ENCODE peak calls at places on chromosomes 13 and 19, in eight cellular contexts. V is transverse colon, D is HAP-1, A is Caco-2, N is PC-3, T is heart right ventricle, L is testis, C is cardiac muscle cell. X is an unnamed sample. For H3K36me3, the result is how much of the 10 kb centered on the place peaks cover.

GRCh38 chr19:9535934-9536333 is 2.5 kb downstream of the ZNF426 start:
- DNase-seq in V (no peak), D (no peak), A (no peak), N (no peak), T (no peak), L (no peak), C (no peak), X (no peak)

GRCh38 chr19:12202250-12202649 is 39.4 kb downstream of the ZNF136 start:
- DNase-seq in V (peak), D (no peak), A (peak), N (no peak), T (peak), L (peak), C (peak), X (no peak)

GRCh38 chr13:61078976-61079770 is 336.5 kb downstream of the PCDH20 start:
- DNase-seq in V (no peak), D (no peak), A (no peak), N (no peak), T (no peak), L (no peak), C (no peak), X (no peak)

GRCh38 chr19:6362351-6362801 is 1.0 kb downstream of the CLPP start:
- DNase-seq in V (no peak), D (no peak), A (no peak), N (no peak), T (no peak), L (no peak), C (no peak), X (no peak)

GRCh38 chr13:60811581-60811980 is 414.6 kb downstream of the TDRD3 start:
- DNase-seq in V (no peak), D (no peak), A (no peak), N (no peak), T (no peak), L (no peak), C (no peak), X (no peak)

GRCh38 chr13:94079876-94080275 is 399.6 kb downstream of the DCT start:
- DNase-seq in V (no peak), D (no peak), A (no peak), N (no peak), T (no peak), L (no peak), C (peak), X (no peak)

GRCh38 chr13:22275393-22275792 is 604.5 kb downstream of the FGF9 start:
- DNase-seq in V (no peak), D (no peak), A (no peak), N (no peak), T (no peak), L (no peak), C (no peak), X (no peak)

GRCh38 chr19:10368101-10368803 is 12.1 kb downstream of the TYK2 start:
- DNase-seq in V (no peak), D (no peak), A (no peak), N (peak), T (no peak), L (no peak), C (no peak), X (no peak)

GRCh38 chr19:36040495-36040894 is 7.8 kb upstream of the CLIP3 start:
- DNase-seq in V (no peak), D (no peak), A (no peak), N (no peak), T (no peak), L (no peak), C (no peak), X (no peak)

GRCh38 chr13:99600318-99600717 is 99.0 kb downstream of the TM9SF2 start:
- DNase-seq in V (no peak), D (peak), A (no peak), N (no peak), T (no peak), L (no peak), C (no peak), X (no peak)

GRCh38 chr13:73307481-73307880 is 248.7 kb downstream of the KLF5 start:
- DNase-seq in V (peak), D (no peak), A (no peak), N (peak), T (no peak), L (no peak), C (no peak), X (no peak)

GRCh38 chr13:111045170-111045569 is 69.9 kb upstream of the ARHGEF7 start:
- DNase-seq in V (no peak), D (no peak), A (no peak), N (no peak), T (no peak), L (no peak), C (no peak), X (no peak)

GRCh38 chr19:3641515-3642269 is 15.1 kb upstream of the CACTIN start:
- DNase-seq in V (no peak), D (no peak), A (no peak), N (no peak), T (no peak), L (no peak), C (no peak), X (no peak)

GRCh38 chr13:80030491-80030890 is 310.4 kb downstream of the SPRY2 start:
- DNase-seq in V (peak), D (peak), A (no peak), N (peak), T (no peak), L (peak), C (peak), X (peak)

GRCh38 chr19:3162418-3163229 is 15.9 kb upstream of the S1PR4 start:
- DNase-seq in V (no peak), D (peak), A (no peak), N (peak), T (no peak), L (peak), C (peak), X (peak)

GRCh38 chr13:110062077-110062776 is 244.7 kb downstream of the COL4A1 start:
- DNase-seq in V (no peak), D (no peak), A (no peak), N (peak), T (peak), L (no peak), C (no peak), X (no peak)

GRCh38 chr19:12639901-12640613 is 26.5 kb downstream of the MAN2B1 start:
- DNase-seq in V (peak), D (peak), A (peak), N (peak), T (peak), L (peak), C (peak), X (peak)

GRCh38 chr13:27372896-27373295 is 51.5 kb upstream of the GTF3A start:
- DNase-seq in V (peak), D (peak), A (peak), N (no peak), T (no peak), L (no peak), C (peak), X (no peak)

GRCh38 chr13:99367663-99368448 is 60.7 kb upstream of the GPR183 start:
- DNase-seq in V (no peak), D (no peak), A (no peak), N (no peak), T (no peak), L (no peak), C (no peak), X (no peak)

GRCh38 chr13:61414686-61415664 is 674 bp downstream of the PCDH20 start:
- DNase-seq in V (peak), D (peak), A (peak), N (peak), T (peak), L (peak), C (peak), X (peak)

GRCh38 chr13:24116103-24116502 is 44.4 kb upstream of the SPATA13 start:
- DNase-seq in V (no peak), D (no peak), A (no peak), N (no peak), T (no peak), L (no peak), C (no peak), X (no peak)

GRCh38 chr13:92719868-92720267 is 506.7 kb upstream of the GPC6 start:
- DNase-seq in V (no peak), D (no peak), A (no peak), N (no peak), T (no peak), L (no peak), C (no peak), X (no peak)

GRCh38 chr13:95553614-95554385 is 1.3 kb downstream of the CLDN10 start:
- DNase-seq in V (no peak), D (no peak), A (no peak), N (peak), T (peak), L (no peak), C (peak), X (no peak)

GRCh38 chr13:93243375-93244063 is 16.9 kb downstream of the GPC6 start:
- DNase-seq in V (no peak), D (no peak), A (no peak), N (no peak), T (no peak), L (no peak), C (no peak), X (no peak)

GRCh38 chr19:933553-933882 is 7.7 kb downstream of the ARID3A start:
- DNase-seq in V (no peak), D (no peak), A (no peak), N (no peak), T (no peak), L (no peak), C (no peak), X (no peak)

GRCh38 chr19:934197-934840 is 8.5 kb downstream of the ARID3A start:
- DNase-seq in V (no peak), D (no peak), A (no peak), N (no peak), T (peak), L (no peak), C (no peak), X (no peak)

GRCh38 chr19:929523-930258 is 3.9 kb downstream of the ARID3A start:
- DNase-seq in V (no peak), D (no peak), A (no peak), N (no peak), T (peak), L (no peak), C (no peak), X (no peak)

GRCh38 chr19:932647-933552 is 7.1 kb downstream of the ARID3A start:
- DNase-seq in V (peak), D (no peak), A (peak), N (no peak), T (peak), L (no peak), C (peak), X (peak)

GRCh38 chr19:931860-932646 is 6.2 kb downstream of the ARID3A start:
- DNase-seq in V (no peak), D (no peak), A (no peak), N (no peak), T (no peak), L (no peak), C (no peak), X (no peak)
- H3K36me3 ChIP-seq in V (under half), D (under half), A (under half), N (under half), T (under half), L (under half), C (under half), X (under half)

DNA sequence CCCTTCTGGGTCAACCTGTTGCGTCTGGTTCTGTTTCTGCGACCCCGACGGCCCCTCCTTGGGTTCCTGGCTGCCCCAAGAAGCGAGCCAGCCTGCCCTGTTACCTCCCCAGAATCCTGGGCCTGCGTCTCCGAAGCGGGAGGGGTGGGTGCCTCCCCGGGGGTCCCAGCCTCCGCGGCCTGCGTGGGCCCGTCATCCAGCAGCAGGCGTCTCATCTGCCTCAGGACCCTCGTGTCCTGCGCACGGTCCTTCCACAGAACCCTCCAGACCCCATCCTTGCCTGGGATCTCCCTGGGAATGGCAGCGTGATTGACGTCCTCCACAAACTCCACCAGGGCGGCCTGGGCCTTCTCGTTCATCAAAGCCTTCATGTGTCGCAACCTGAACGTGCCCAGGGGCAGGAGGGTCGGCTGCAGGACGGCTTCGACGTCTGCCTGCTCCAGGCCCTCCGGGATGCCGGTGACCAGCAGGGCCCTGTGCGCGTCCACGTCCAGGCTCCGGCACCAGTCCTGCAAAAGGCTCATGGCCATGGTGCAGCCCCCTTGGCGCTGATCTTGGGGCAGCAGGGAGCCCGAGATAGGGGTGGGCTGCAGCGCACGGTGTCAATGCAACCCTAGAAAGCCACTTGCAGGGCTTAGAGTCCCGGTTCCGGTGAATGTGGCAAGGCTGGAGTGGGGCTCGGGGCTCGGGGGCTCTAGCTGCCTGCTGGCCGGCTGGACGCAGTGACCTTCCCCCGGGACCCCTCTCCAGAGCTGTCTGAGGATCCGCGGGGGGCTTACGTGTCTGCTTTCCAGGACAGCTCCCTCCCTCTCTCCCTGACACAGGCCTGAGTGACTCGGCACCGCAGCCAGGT is 505 bp downstream of the PNMA8B start:
- DNase-seq in V (no peak), D (no peak), A (no peak), N (no peak), T (no peak), L (no peak), C (no peak), X (peak)
- H3K4me3 ChIP-seq in V (peak), D (no peak), A (no peak), N (no peak), T (peak), L (peak), C (peak), X (no peak)

GRCh38 chr19:17795495-17795856 is 538 bp downstream of the B3GNT3 start:
- DNase-seq in V (no peak), D (no peak), A (no peak), N (peak), T (no peak), L (no peak), C (no peak), X (no peak)

GRCh38 chr19:17796013-17796837 is 1.3 kb downstream of the B3GNT3 start:
- DNase-seq in V (peak), D (no peak), A (peak), N (peak), T (no peak), L (no peak), C (no peak), X (no peak)

GRCh38 chr19:17796838-17797168 is 1.9 kb downstream of the B3GNT3 start:
- DNase-seq in V (no peak), D (no peak), A (no peak), N (no peak), T (no peak), L (no peak), C (no peak), X (no peak)

GRCh38 chr19:17794731-17795494 is at the start of gene B3GNT3:
- DNase-seq in V (peak), D (peak), A (peak), N (peak), T (peak), L (peak), C (peak), X (peak)

DNA sequence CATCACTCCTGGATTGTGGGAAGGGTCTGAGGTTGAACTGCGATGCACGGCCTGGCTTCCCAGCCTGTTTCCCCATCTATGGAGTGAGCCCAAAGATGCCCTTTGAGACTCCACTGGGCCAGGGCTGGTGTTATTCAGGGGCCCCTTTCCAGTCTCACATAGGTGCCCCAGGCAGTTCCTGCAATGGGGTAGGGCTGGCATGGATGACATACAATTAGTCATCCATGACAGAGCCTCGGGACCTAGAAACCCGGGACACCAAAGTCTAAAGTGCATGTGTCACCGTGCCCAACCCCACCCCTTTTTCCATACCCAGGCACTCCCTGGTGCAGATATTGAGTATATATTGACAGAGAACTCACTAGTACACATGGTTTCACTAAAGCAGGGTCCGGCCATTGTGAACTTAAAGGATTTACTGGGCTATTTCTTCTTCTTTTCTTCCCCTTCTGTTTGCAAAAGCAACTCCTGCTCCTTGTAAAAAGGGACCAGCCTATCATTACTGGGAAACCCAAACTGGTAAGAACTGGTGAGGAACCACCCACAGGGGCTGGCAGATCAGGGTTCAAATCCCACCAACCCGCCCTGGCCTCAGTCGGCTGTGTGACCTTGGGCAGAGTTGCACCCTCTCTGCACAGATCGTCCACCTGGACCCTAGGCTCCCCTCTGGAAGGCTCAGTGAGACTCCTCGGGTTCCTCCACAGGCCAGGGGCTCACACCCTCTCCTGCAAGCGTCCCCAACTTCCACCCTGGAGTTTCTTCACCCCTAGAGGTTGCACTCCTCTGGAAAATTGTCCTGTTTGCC is 2.7 kb downstream of the B3GNT3 start:
- DNase-seq in V (peak), D (no peak), A (peak), N (peak), T (no peak), L (no peak), C (no peak), X (no peak)
- H3K36me3 ChIP-seq in V (under half), D (under half), A (under half), N (under half), T (under half), L (under half), C (under half), X (under half)

DNA sequence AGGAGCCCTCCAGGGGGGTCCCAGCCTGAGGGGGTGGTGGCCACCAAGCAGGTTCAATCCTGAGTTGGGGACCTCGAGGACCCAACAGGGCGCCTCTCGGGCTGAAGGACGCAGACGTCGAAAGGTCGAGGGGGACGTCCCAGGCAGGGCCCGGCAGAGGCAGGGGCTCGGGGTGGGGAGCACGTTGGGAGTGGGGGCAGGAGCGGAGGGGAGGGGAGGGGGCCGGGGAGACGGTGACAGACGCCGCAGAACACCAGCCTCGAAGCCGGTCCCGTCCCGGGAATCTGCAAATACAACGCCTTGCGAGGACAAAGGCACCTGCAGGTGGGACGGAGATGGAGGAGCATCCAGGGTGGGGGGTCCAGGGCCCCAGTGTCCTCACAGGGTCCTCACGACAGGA is 4.1 kb downstream of the FGF22 start:
- DNase-seq in V (no peak), D (no peak), A (no peak), N (no peak), T (no peak), L (no peak), C (no peak), X (no peak)
- H3K4me3 ChIP-seq in V (no peak), D (no peak), A (no peak), N (no peak), T (no peak), L (no peak), C (no peak), X (no peak)

DNA sequence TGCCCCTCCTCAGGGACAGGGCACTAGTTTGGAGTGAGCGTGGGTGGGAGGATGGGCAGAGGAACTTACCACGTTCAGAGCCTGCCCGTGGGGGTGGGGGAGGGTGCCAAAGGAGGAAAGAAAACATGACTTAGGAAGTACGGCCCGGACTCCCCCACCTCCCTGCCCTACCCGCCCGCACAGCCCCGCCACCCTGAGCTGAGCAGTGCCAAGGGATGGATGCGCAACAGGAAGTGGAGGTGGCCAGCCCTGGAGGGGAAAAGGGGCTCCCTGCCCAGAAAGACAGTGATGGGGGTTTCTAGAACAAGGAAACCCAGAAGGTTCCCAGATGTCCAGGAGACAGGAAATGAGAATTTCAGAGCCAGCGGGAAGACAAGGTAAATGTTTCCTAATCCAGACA is 6.3 kb downstream of the TEAD2 start:
- DNase-seq in V (no peak), D (no peak), A (no peak), N (no peak), T (peak), L (no peak), C (peak), X (no peak)
- H3K36me3 ChIP-seq in V (under half), D (under half), A (under half), N (under half), T (under half), L (under half), C (under half), X (under half)

DNA sequence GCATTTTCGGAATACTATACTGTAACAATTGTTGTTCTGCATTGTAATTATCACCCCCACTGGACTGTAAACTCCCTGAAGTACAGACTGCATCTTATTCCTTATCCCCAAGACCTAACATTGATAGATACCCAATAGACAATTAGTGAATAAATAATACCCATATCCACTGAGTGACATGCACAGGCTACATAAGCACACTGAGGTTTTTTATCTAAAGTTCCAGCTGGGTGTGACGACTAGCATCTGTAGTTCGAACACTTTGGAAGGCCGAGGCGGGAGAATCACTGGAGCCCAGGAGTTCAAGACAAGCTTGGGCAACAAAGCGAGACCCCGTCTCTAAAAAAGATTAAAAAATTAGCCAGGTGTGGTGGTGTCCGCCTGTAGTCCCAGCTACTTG is 2.5 kb downstream of the KPNA3 start:
- DNase-seq in V (no peak), D (no peak), A (no peak), N (no peak), T (no peak), L (no peak), C (no peak), X (no peak)
- H3K4me3 ChIP-seq in V (no peak), D (no peak), A (no peak), N (peak), T (no peak), L (no peak), C (no peak), X (no peak)

DNA sequence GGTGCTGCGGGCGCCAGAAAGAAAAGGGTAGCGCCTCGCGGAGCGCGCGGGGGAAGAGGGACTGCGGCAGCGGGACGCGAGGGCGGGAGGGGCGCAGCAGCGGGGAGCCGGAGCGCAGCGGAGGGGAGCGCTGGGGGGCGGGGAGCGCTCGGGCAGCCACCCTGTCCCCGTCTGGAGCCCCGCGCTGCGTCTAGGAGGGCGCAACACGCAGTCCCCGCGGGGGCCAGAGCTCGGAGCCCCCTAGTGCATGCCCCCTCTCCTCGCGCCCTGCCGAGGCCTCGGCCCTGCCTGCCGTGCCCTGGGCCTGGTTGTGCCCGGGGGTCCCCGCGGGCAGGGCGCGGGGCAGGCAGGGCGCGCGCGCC is 37.9 kb downstream of the SOX1 start:
- DNase-seq in V (no peak), D (no peak), A (no peak), N (no peak), T (no peak), L (no peak), C (no peak), X (no peak)
- H3K36me3 ChIP-seq in V (under half), D (under half), A (under half), N (under half), T (under half), L (under half), C (under half), X (under half)

X was measured in aorta.